ENCODE peak calls at places on chromosome 22, in eight cellular contexts. L, O, J, B, A, D, Z and K are unnamed samples.

GRCh38 chr22:27531782-27532530 is 269.6 kb downstream of the MN1 start:
- DNase-seq in L (no peak), O (no peak), J (no peak), B (no peak), A (no peak), D (no peak), Z (no peak), K (no peak)

GRCh38 chr22:22802346-22802970 is 85.2 kb upstream of the IGLL5 start:
- DNase-seq in L (no peak), O (no peak), J (no peak), B (no peak), A (no peak), D (no peak), Z (peak), K (no peak)

GRCh38 chr22:39545310-39546063 is 12.9 kb upstream of the RPS19BP1 start:
- DNase-seq in L (no peak), O (no peak), J (no peak), B (peak), A (no peak), D (no peak), Z (no peak), K (no peak)

GRCh38 chr22:49547751-49548239 is 279.9 kb downstream of the BRD1 start:
- DNase-seq in L (no peak), O (no peak), J (no peak), B (no peak), A (peak), D (no peak), Z (no peak), K (no peak)

GRCh38 chr22:46986788-46987187 is 224.3 kb downstream of the TBC1D22A start:
- DNase-seq in L (no peak), O (no peak), J (no peak), B (no peak), A (no peak), D (no peak), Z (no peak), K (no peak)

GRCh38 chr22:38531251-38531956 is 25.3 kb upstream of the DDX17 start:
- DNase-seq in L (no peak), O (no peak), J (no peak), B (no peak), A (no peak), D (no peak), Z (no peak), K (peak)

GRCh38 chr22:36358533-36359171 is 29.1 kb downstream of the MYH9 start:
- DNase-seq in L (no peak), O (no peak), J (no peak), B (no peak), A (no peak), D (no peak), Z (no peak), K (no peak)

GRCh38 chr22:20206709-20207215 is 55.9 kb upstream of the CCDC188 start:
- DNase-seq in L (no peak), O (no peak), J (no peak), B (peak), A (no peak), D (no peak), Z (no peak), K (no peak)

GRCh38 chr22:24162377-24162927 is 18.8 kb upstream of the SUSD2 start:
- DNase-seq in L (no peak), O (no peak), J (no peak), B (no peak), A (no peak), D (no peak), Z (no peak), K (no peak)

GRCh38 chr22:36406139-36406538 is 18.4 kb upstream of the MYH9 start:
- DNase-seq in L (no peak), O (no peak), J (no peak), B (no peak), A (no peak), D (no peak), Z (no peak), K (peak)

GRCh38 chr22:39634530-39635399 is 64.2 kb downstream of the CACNA1I start:
- DNase-seq in L (no peak), O (no peak), J (no peak), B (no peak), A (no peak), D (peak), Z (no peak), K (no peak)

GRCh38 chr22:44738347-44738715 is 14.0 kb upstream of the ARHGAP8 start:
- DNase-seq in L (no peak), O (no peak), J (no peak), B (no peak), A (no peak), D (peak), Z (no peak), K (no peak)

GRCh38 chr22:37749831-37750595 is 53.2 kb downstream of the TRIOBP start:
- DNase-seq in L (no peak), O (no peak), J (no peak), B (no peak), A (no peak), D (peak), Z (no peak), K (no peak)

GRCh38 chr22:22692707-22693530 is 48.5 kb downstream of the GGTLC2 start:
- DNase-seq in L (peak), O (no peak), J (no peak), B (peak), A (peak), D (peak), Z (peak), K (no peak)

GRCh38 chr22:30204742-30205111 is 41.8 kb downstream of the LIF start:
- DNase-seq in L (no peak), O (no peak), J (no peak), B (no peak), A (no peak), D (no peak), Z (no peak), K (no peak)

GRCh38 chr22:42174062-42174461 is 43.5 kb upstream of the CYP2D6 start:
- DNase-seq in L (no peak), O (no peak), J (no peak), B (no peak), A (no peak), D (no peak), Z (no peak), K (no peak)

GRCh38 chr22:40950888-40951794 is at the start of gene RBX1:
- DNase-seq in L (peak), O (peak), J (peak), B (peak), A (peak), D (peak), Z (peak), K (peak)

GRCh38 chr22:49317369-49317768 is 510.3 kb downstream of the BRD1 start:
- DNase-seq in L (no peak), O (no peak), J (no peak), B (no peak), A (no peak), D (no peak), Z (no peak), K (no peak)

GRCh38 chr22:39129081-39129480 is 23.4 kb downstream of the CBX7 start:
- DNase-seq in L (no peak), O (no peak), J (no peak), B (no peak), A (no peak), D (peak), Z (no peak), K (no peak)